ENCODE peak calls at places on chromosome 14, in eight cellular contexts. One of them, this sample, is unnamed.

GRCh38 chr14:50659327-50659974 is 8.7 kb downstream of the SAV1 start:
- DNase-seq in A549: no peak
- DNase-seq in tibial nerve: no peak
- DNase-seq in transverse colon: no peak
- DNase-seq in sigmoid colon: no peak
- DNase-seq in HepG2: no peak
- DNase-seq in ovary: no peak
- DNase-seq in stomach: peak
- DNase-seq in this sample: no peak

GRCh38 chr14:81275995-81276698 is 55.4 kb upstream of the GTF2A1 start:
- DNase-seq in A549: no peak
- DNase-seq in tibial nerve: no peak
- DNase-seq in transverse colon: no peak
- DNase-seq in sigmoid colon: no peak
- DNase-seq in HepG2: no peak
- DNase-seq in ovary: no peak
- DNase-seq in stomach: no peak
- DNase-seq in this sample: no peak

GRCh38 chr14:80364816-80365215 is 153.5 kb upstream of the DIO2 start:
- DNase-seq in A549: peak
- DNase-seq in tibial nerve: no peak
- DNase-seq in transverse colon: no peak
- DNase-seq in sigmoid colon: no peak
- DNase-seq in HepG2: no peak
- DNase-seq in ovary: no peak
- DNase-seq in stomach: no peak
- DNase-seq in this sample: no peak

GRCh38 chr14:61217516-61217915 is 63.6 kb downstream of the TMEM30B start:
- DNase-seq in A549: no peak
- DNase-seq in tibial nerve: peak
- DNase-seq in transverse colon: no peak
- DNase-seq in sigmoid colon: no peak
- DNase-seq in HepG2: no peak
- DNase-seq in ovary: no peak
- DNase-seq in stomach: no peak
- DNase-seq in this sample: no peak

GRCh38 chr14:67464377-67464776 is 24.1 kb downstream of the TMEM229B start:
- DNase-seq in A549: no peak
- DNase-seq in tibial nerve: no peak
- DNase-seq in transverse colon: no peak
- DNase-seq in sigmoid colon: no peak
- DNase-seq in HepG2: no peak
- DNase-seq in ovary: no peak
- DNase-seq in stomach: no peak
- DNase-seq in this sample: no peak

GRCh38 chr14:61927015-61927414 is 164.8 kb downstream of the SNAPC1 start:
- DNase-seq in A549: no peak
- DNase-seq in tibial nerve: no peak
- DNase-seq in transverse colon: no peak
- DNase-seq in sigmoid colon: no peak
- DNase-seq in HepG2: no peak
- DNase-seq in ovary: no peak
- DNase-seq in stomach: no peak
- DNase-seq in this sample: no peak

GRCh38 chr14:99541677-99542470 is 60.7 kb downstream of the CCNK start:
- DNase-seq in A549: no peak
- DNase-seq in tibial nerve: no peak
- DNase-seq in transverse colon: no peak
- DNase-seq in sigmoid colon: no peak
- DNase-seq in HepG2: no peak
- DNase-seq in ovary: no peak
- DNase-seq in stomach: no peak
- DNase-seq in this sample: no peak

GRCh38 chr14:99572173-99572999 is 31.6 kb downstream of the CCDC85C start:
- DNase-seq in A549: no peak
- DNase-seq in tibial nerve: no peak
- DNase-seq in transverse colon: peak
- DNase-seq in sigmoid colon: no peak
- DNase-seq in HepG2: no peak
- DNase-seq in ovary: no peak
- DNase-seq in stomach: no peak
- DNase-seq in this sample: no peak

GRCh38 chr14:105894125-105894977 is 368.0 kb downstream of the TMEM121 start:
- DNase-seq in A549: no peak
- DNase-seq in tibial nerve: peak
- DNase-seq in transverse colon: peak
- DNase-seq in sigmoid colon: peak
- DNase-seq in HepG2: no peak
- DNase-seq in ovary: peak
- DNase-seq in stomach: no peak
- DNase-seq in this sample: peak

GRCh38 chr14:103220134-103220981 is 97.1 kb downstream of the TNFAIP2 start:
- DNase-seq in A549: no peak
- DNase-seq in tibial nerve: no peak
- DNase-seq in transverse colon: no peak
- DNase-seq in sigmoid colon: no peak
- DNase-seq in HepG2: no peak
- DNase-seq in ovary: no peak
- DNase-seq in stomach: no peak
- DNase-seq in this sample: peak
- H3K4me3 ChIP-seq in A549: no peak
- H3K4me3 ChIP-seq in tibial nerve: no peak
- H3K4me3 ChIP-seq in transverse colon: no peak
- H3K4me3 ChIP-seq in sigmoid colon: peak
- H3K4me3 ChIP-seq in HepG2: no peak
- H3K4me3 ChIP-seq in ovary: peak
- H3K4me3 ChIP-seq in stomach: peak
- H3K4me3 ChIP-seq in this sample: peak

DNA sequence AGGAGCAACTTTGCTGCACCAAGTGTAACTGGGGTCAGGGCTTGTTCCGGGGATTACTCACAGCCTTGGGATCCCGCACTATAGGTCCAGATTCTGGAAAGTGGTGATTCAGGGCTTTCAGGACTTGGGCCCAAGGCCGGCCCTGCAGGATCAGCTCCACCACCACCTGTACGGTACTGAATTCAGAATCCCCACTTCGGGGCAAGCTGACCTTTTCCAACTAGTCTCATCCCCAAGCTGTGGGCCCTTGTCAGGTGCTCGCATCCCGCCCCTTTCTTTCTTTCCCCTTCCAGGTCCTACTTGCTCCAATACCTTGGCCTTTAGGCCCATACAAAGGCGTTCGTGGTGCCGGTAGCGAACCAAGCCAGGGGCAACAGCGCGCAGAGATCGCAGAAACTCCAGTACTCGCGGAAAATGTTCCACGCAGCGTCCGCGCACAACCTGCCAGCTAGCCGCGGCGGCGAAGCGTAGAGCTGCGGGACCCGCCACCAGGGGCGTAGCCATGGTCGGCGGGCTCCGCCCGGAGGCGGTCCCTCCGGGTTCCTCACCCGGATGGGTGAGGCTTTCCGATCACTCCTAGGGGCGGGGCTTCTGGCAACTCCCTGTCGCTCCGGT is 487 bp downstream of the TINF2 start:
- DNase-seq in A549: no peak
- DNase-seq in tibial nerve: peak
- DNase-seq in transverse colon: peak
- DNase-seq in sigmoid colon: peak
- DNase-seq in HepG2: peak
- DNase-seq in ovary: peak
- DNase-seq in stomach: peak
- DNase-seq in this sample: peak
- TF ChIP-seq EP300 in A549: no peak
- TF ChIP-seq EP300 in tibial nerve: no peak
- TF ChIP-seq EP300 in transverse colon: no peak
- TF ChIP-seq EP300 in sigmoid colon: no peak
- TF ChIP-seq EP300 in HepG2: peak
- TF ChIP-seq EP300 in ovary: no peak
- TF ChIP-seq EP300 in stomach: no peak
- TF ChIP-seq EP300 in this sample: no peak

DNA sequence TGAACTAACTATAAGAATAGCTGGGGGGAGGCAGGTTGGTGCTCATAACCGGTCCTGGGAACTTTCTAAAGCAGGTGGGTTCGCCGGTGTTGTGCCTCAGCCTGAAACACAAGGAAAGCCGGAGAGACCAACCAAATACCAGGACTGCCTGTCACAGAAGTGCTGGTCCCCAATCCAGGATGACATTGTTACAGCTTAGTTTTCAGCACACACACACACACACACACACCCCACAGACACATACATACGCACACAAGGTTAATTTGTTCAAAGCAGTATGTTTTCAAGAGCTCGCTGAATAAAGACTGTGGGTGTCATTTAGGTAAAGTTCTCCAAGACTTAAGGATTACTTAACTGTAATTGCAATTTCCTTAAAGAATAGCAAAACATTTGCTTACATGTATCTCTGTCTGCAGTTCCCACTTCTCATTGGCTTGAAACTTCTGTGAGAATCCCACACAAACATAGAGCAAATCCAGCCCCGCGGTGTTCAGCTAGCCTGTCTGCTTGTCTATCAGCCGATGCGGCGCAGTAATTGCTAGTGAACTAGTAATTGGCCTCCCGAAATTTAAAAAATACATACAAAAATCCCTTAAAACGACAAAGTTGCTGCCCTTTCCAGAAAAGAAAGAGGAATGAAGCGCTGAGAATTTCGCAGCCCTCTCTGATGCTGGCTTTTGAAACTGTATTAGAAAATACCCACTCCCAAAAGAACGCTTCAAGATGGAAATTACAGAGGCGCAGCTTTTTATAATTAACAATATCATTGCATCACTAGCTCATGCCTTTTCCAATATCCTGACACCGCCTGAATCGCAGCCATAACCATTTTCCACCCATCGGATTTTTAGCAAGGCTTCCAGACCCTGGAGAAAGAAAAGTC is 940 bp downstream of the FBLN5 start:
- DNase-seq in A549: no peak
- DNase-seq in tibial nerve: no peak
- DNase-seq in transverse colon: no peak
- DNase-seq in sigmoid colon: no peak
- DNase-seq in HepG2: no peak
- DNase-seq in ovary: no peak
- DNase-seq in stomach: no peak
- DNase-seq in this sample: no peak
- H3K4me3 ChIP-seq in A549: peak
- H3K4me3 ChIP-seq in tibial nerve: peak
- H3K4me3 ChIP-seq in transverse colon: peak
- H3K4me3 ChIP-seq in sigmoid colon: peak
- H3K4me3 ChIP-seq in HepG2: peak
- H3K4me3 ChIP-seq in ovary: peak
- H3K4me3 ChIP-seq in stomach: peak
- H3K4me3 ChIP-seq in this sample: peak

GRCh38 chr14:20329355-20329754 is 3.7 kb downstream of the CCNB1IP1 start:
- DNase-seq in A549: no peak
- DNase-seq in tibial nerve: no peak
- DNase-seq in transverse colon: no peak
- DNase-seq in sigmoid colon: no peak
- DNase-seq in HepG2: no peak
- DNase-seq in ovary: no peak
- DNase-seq in stomach: no peak
- DNase-seq in this sample: no peak

GRCh38 chr14:20331048-20331613 is 1.9 kb downstream of the CCNB1IP1 start:
- DNase-seq in A549: no peak
- DNase-seq in tibial nerve: no peak
- DNase-seq in transverse colon: no peak
- DNase-seq in sigmoid colon: no peak
- DNase-seq in HepG2: peak
- DNase-seq in ovary: no peak
- DNase-seq in stomach: no peak
- DNase-seq in this sample: no peak

GRCh38 chr14:20332386-20332945 is 613 bp downstream of the CCNB1IP1 start:
- DNase-seq in A549: no peak
- DNase-seq in tibial nerve: no peak
- DNase-seq in transverse colon: peak
- DNase-seq in sigmoid colon: no peak
- DNase-seq in HepG2: peak
- DNase-seq in ovary: no peak
- DNase-seq in stomach: no peak
- DNase-seq in this sample: no peak

GRCh38 chr14:20328705-20329104 is 4.4 kb downstream of the CCNB1IP1 start:
- DNase-seq in A549: no peak
- DNase-seq in tibial nerve: no peak
- DNase-seq in transverse colon: no peak
- DNase-seq in sigmoid colon: no peak
- DNase-seq in HepG2: no peak
- DNase-seq in ovary: no peak
- DNase-seq in stomach: no peak
- DNase-seq in this sample: no peak

GRCh38 chr14:20327005-20327869 is 5.8 kb downstream of the CCNB1IP1 start:
- DNase-seq in A549: peak
- DNase-seq in tibial nerve: no peak
- DNase-seq in transverse colon: no peak
- DNase-seq in sigmoid colon: no peak
- DNase-seq in HepG2: peak
- DNase-seq in ovary: no peak
- DNase-seq in stomach: no peak
- DNase-seq in this sample: no peak
- TF ChIP-seq EP300 in A549: no peak
- TF ChIP-seq EP300 in tibial nerve: no peak
- TF ChIP-seq EP300 in transverse colon: no peak
- TF ChIP-seq EP300 in sigmoid colon: no peak
- TF ChIP-seq EP300 in HepG2: no peak
- TF ChIP-seq EP300 in ovary: no peak
- TF ChIP-seq EP300 in stomach: no peak
- TF ChIP-seq EP300 in this sample: no peak

GRCh38 chr14:29971101-29971500 is 43.5 kb upstream of the PRKD1 start:
- DNase-seq in A549: no peak
- DNase-seq in tibial nerve: no peak
- DNase-seq in transverse colon: no peak
- DNase-seq in sigmoid colon: no peak
- DNase-seq in HepG2: no peak
- DNase-seq in ovary: no peak
- DNase-seq in stomach: no peak
- DNase-seq in this sample: no peak
- H3K4me3 ChIP-seq in A549: no peak
- H3K4me3 ChIP-seq in tibial nerve: no peak
- H3K4me3 ChIP-seq in transverse colon: no peak
- H3K4me3 ChIP-seq in sigmoid colon: no peak
- H3K4me3 ChIP-seq in HepG2: no peak
- H3K4me3 ChIP-seq in ovary: no peak
- H3K4me3 ChIP-seq in stomach: no peak
- H3K4me3 ChIP-seq in this sample: no peak

GRCh38 chr14:34270361-34270760 is 191.7 kb downstream of the SPTSSA start:
- DNase-seq in A549: no peak
- DNase-seq in tibial nerve: no peak
- DNase-seq in transverse colon: no peak
- DNase-seq in sigmoid colon: no peak
- DNase-seq in HepG2: no peak
- DNase-seq in ovary: no peak
- DNase-seq in stomach: no peak
- DNase-seq in this sample: no peak

GRCh38 chr14:34262511-34262910 is 199.5 kb downstream of the SPTSSA start:
- DNase-seq in A549: no peak
- DNase-seq in tibial nerve: no peak
- DNase-seq in transverse colon: no peak
- DNase-seq in sigmoid colon: no peak
- DNase-seq in HepG2: no peak
- DNase-seq in ovary: no peak
- DNase-seq in stomach: no peak
- DNase-seq in this sample: no peak

DNA sequence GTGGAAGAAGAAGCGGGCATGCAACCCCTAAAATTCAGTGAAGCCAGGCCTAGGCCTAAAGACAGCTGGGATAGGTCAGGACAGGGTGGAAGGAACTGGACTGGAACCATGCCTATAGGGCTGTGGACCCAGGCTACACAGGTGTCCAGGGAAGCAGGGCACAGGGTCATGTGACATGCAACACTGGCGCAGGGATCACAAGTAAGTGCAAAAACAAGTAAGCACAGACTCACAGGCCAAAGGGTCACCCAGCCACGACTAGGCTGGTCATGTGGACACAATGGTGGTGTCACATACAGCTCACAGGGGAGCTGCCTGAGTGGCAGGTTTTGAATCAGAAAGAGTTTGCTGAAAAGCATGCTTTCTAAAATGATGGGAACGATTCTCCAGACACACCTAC is 195.7 kb downstream of the SPTSSA start:
- DNase-seq in A549: no peak
- DNase-seq in tibial nerve: no peak
- DNase-seq in transverse colon: no peak
- DNase-seq in sigmoid colon: no peak
- DNase-seq in HepG2: no peak
- DNase-seq in ovary: no peak
- DNase-seq in stomach: no peak
- DNase-seq in this sample: no peak
- TF ChIP-seq EP300 in A549: no peak
- TF ChIP-seq EP300 in tibial nerve: no peak
- TF ChIP-seq EP300 in transverse colon: no peak
- TF ChIP-seq EP300 in sigmoid colon: no peak
- TF ChIP-seq EP300 in HepG2: no peak
- TF ChIP-seq EP300 in ovary: no peak
- TF ChIP-seq EP300 in stomach: no peak
- TF ChIP-seq EP300 in this sample: no peak

This sample was measured in suprapubic skin.